ENCODE peak calls at places on chromosomes 16 and 17, in five cellular contexts. R is SK-N-SH, Z is K562, J is HepG2, F is GM12878. Q is an unnamed sample.

GRCh38 chr16:26344976-26345375 is 653.2 kb downstream of the HS3ST4 start:
- DNase-seq in R (no peak), F (no peak), Z (no peak), J (no peak), Q (no peak)

GRCh38 chr16:83714286-83714685 is 93.5 kb upstream of the HSBP1 start:
- DNase-seq in F (no peak), R (no peak), Z (no peak), J (no peak), Q (no peak)

GRCh38 chr16:27405546-27406451 is 3.8 kb downstream of the IL21R start:
- DNase-seq in F (no peak), Z (no peak), R (no peak), J (no peak), Q (no peak)

GRCh38 chr17:38970804-38971203 is 3.6 kb upstream of the FBXO47 start:
- DNase-seq in J (no peak), F (no peak), Z (peak; percentile 20), R (no peak), Q (peak; percentile 39)

GRCh38 chr17:38746893-38747384 is 1.2 kb downstream of the PCGF2 start:
- DNase-seq in R (no peak), J (no peak), F (no peak), Z (no peak), Q (no peak)

GRCh38 chr17:58329808-58330543 is 1.4 kb upstream of the TSPOAP1 start:
- DNase-seq in F (peak; percentile 85), Z (peak; percentile 73), R (no peak), J (no peak), Q (no peak)

GRCh38 chr17:8250101-8250500 is 1.0 kb downstream of the PFAS start:
- DNase-seq in J (no peak), F (no peak), Z (no peak), R (no peak), Q (no peak)

GRCh38 chr16:50025544-50025931 is 513 bp downstream of the CNEP1R1 start:
- DNase-seq in F (no peak), Z (peak; percentile 40), J (peak; percentile 23), R (no peak), Q (peak; percentile 25)

GRCh38 chr17:35052240-35052608 is 11.3 kb downstream of the RFFL start:
- DNase-seq in J (no peak), R (no peak), F (no peak), Z (no peak), Q (no peak)

GRCh38 chr17:74110467-74110866 is 93.0 kb upstream of the RPL38 start:
- DNase-seq in F (no peak), Z (no peak), J (peak; percentile 18), R (no peak), Q (no peak)

DNA sequence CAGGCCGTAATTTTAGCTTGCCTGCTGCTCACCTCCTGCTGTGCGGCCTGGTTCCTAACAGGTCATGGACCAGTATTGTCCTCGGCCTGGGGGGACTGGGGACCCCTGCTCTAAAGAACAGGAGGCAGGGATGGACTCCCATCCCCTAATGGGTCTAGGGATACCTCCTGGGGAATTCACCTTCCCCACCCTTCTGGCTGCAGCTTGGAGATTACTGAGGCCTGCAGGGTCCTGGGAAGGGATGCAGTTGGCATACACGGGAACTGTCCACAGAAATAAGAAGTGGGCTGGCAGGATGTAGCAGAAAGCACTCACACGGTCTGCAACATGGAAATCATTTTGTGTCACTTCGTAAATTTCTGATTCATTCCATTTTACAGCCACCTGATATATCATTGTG is 123.0 kb downstream of the C16orf95 start:
- DNase-seq in Z (no peak), F (no peak), J (no peak), R (no peak), Q (no peak)
- TF ChIP-seq CTCF in Z (no peak), F (no peak), J (no peak), R (no peak), Q (no peak)

DNA sequence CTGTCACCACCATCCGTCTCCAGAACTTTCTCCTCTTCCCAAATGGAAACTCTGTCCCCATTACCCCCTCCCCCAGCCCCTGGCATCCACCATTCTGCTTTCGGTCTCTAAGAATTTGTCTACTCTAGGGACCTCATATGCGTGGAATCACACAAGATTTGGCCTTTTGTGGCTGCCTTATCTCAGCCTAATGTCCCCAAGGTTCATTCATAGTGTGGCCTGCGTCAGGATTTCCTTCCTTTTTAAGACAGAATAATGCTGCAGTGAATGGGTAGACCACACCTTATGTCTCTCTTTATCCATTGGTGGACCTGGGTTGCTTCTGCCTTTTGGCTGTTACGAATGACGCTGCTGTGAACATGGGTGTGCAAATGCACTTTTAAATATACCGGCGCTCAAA is 139.7 kb upstream of the PLCG2 start:
- DNase-seq in F (no peak), R (no peak), Z (no peak), J (no peak), Q (no peak)
- TF ChIP-seq REST in F (no peak), R (no peak), Z (no peak), J (no peak), Q (no peak)

DNA sequence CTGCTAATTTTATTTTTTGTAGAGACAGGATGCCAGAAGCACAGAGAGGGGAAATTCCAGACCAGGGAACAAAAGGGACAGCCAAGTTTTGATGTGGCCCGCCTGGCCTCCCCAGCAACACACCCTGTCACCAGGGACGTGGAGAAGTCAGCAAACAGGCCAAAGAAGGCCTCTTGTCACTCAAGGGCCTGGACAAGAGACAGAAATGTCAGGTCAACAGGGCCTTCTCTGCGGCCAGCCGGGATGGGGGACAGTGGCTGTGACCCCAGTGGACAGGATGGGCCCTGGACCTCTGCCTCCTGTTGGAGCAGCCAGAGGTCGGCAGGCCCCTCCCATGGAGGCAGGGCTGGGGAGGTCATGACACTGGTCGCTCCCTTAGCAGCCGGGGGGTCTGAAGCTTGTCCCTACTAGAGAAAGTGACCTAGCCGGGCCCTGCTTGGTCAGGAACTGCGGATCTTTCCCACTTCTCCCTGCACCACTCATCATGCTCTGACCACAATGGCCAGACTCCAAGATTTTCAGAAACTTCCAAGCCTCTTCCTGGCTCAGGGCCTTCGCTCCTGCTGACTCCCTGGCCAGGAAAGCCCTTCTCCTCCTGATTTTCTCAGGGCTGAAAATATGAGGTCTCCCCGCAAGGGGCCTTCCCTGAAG is 9.2 kb upstream of the TVP23A start:
- DNase-seq in F (no peak), J (no peak), R (no peak), Z (no peak), Q (no peak)
- TF ChIP-seq SMC3 in F (no peak), J (no peak), R (no peak), Z (no peak), Q (no peak)

GRCh38 chr16:725041-725376 is 1.2 kb downstream of the CCDC78 start:
- DNase-seq in J (no peak), F (no peak), R (no peak), Z (no peak), Q (no peak)

GRCh38 chr16:722835-723633 is 2.1 kb downstream of the ANTKMT start:
- DNase-seq in Z (no peak), R (no peak), J (no peak), F (no peak), Q (no peak)

GRCh38 chr16:724188-725040 is 1.8 kb downstream of the CCDC78 start:
- DNase-seq in R (no peak), Z (no peak), J (no peak), F (no peak), Q (no peak)

GRCh38 chr16:721765-722481 is 977 bp downstream of the ANTKMT start:
- DNase-seq in J (no peak), F (no peak), R (peak; percentile 60), Z (peak; percentile 54), Q (no peak)

GRCh38 chr16:723695-724094 is 2.5 kb downstream of the CCDC78 start:
- DNase-seq in J (no peak), R (no peak), Z (no peak), F (no peak), Q (no peak)
- TF ChIP-seq CTCF in J (no peak), R (no peak), Z (no peak), F (no peak), Q (no peak)

DNA sequence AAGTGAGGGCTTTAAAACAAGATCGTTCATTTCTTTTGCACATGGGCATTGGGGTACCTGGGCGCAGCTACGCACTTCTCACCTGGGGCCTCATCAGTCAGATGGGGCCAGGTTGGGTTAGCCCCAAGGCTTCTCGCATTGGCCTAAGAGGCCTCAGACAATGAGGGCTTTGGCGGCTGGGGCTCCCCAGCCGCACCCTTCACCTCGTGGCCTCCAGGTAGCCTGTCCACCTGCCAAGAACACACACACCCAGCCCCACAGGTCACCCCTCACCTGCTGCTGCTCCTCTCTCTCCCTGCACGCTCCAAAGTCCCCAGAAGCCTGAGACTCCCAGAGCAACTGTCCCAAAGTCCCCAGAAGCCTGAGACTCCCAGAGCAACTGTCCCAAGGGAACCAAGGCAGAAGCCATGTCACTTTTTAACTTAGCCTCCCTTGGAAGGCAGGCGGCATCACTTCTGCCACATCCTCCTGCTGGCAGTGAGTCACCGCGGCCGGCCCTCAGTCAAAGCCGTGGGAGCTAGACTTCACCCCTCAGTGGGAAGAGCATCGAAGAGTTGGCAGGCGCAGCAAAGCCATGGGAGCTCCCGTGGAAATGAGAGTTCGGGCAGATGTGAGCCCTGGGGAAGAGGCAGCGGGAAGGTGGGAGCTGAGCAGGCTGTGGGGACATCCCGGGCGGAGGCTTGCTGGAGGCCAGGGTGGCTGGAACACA is 78.9 kb upstream of the PLCG2 start:
- DNase-seq in R (no peak), Z (no peak), J (no peak), F (no peak), Q (no peak)
- TF ChIP-seq REST in R (no peak), Z (no peak), J (no peak), F (no peak), Q (no peak)

DNA sequence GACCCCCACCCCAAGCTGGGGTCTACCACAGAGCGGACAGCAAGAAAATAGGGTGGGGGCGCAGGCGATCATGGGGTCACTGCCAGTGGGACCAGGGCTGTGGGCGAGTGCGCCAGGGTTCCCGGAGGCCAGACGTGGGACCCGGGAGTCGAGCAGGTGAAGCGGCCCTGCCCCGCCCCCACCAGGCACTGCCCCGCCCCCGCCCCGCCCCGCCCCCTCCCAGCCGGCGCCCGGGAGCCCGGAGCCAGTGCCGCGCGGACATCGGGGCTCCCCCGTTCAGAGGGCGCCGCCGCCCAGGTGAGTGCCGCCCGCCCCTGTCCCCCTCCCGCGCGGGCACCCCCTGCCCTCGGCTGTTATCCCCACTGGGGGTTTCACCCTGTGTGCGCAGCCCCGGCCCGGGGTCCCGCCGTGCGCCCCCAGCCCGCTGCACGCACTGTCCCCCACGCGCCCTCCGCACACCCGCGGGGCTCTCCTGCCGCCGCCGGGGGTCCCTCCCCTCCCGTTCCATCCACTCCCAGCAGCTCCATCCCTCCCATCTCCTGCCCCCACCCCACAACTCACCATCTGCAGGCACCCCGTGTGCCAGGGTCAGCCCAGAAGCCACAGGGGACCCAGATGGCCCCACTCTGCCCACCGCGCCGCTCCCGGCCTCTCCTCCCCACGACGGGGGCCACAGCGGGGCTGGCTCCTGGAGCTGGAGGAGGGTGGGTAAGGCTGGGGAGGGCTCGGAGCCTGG is at the start of gene SSTR5:
- DNase-seq in Z (no peak), J (no peak), F (no peak), R (no peak), Q (no peak)
- TF ChIP-seq SMC3 in Z (no peak), J (no peak), F (no peak), R (no peak), Q (no peak)

GRCh38 chr17:27494192-27495091 is 38.2 kb downstream of the KSR1 start:
- DNase-seq in J (peak; percentile 84), Z (no peak), F (no peak), R (no peak), Q (peak; percentile 83)
- TF ChIP-seq CTCF in J (peak; percentile 89), Z (peak; percentile 24), F (peak; percentile 24), R (peak; percentile 41), Q (peak; percentile 82)

Q was measured in A549.